ENCODE peak calls at places on chromosomes 5 and 9, in four cellular contexts. H, W, L and S are unnamed samples.

GRCh38 chr5:172782169-172783039 is 11.4 kb upstream of the DUSP1 start:
- DNase-seq in H (no peak), L (no peak), W (no peak), S (peak)

GRCh38 chr5:65809817-65810531 is 88.0 kb downstream of the NLN start:
- DNase-seq in H (no peak), W (no peak), L (no peak), S (peak)

GRCh38 chr9:30774326-30774725 is 1610.1 kb upstream of the ACO1 start:
- DNase-seq in H (peak), L (peak), W (no peak), S (no peak)

GRCh38 chr9:129836342-129837007 is 1.2 kb downstream of the USP20 start:
- DNase-seq in H (no peak), W (no peak), L (peak), S (peak)

GRCh38 chr5:59746261-59746765 is 147.2 kb downstream of the PDE4D start:
- DNase-seq in W (no peak), H (no peak), L (no peak), S (no peak)

GRCh38 chr5:14246350-14247053 is 103.4 kb downstream of the TRIO start:
- DNase-seq in L (no peak), W (no peak), H (no peak), S (no peak)

GRCh38 chr5:2205596-2205995 is 322.9 kb upstream of the IRX4 start:
- DNase-seq in H (no peak), L (no peak), W (no peak), S (no peak)

GRCh38 chr9:113513111-113513510 is 49.6 kb downstream of the RGS3 start:
- DNase-seq in W (no peak), L (no peak), H (no peak), S (no peak)

GRCh38 chr9:93126825-93127368 is 7.2 kb downstream of the NINJ1 start:
- DNase-seq in L (peak), W (no peak), H (no peak), S (peak)

GRCh38 chr5:110817437-110817836 is 78.6 kb downstream of the SLC25A46 start:
- DNase-seq in H (no peak), W (no peak), L (no peak), S (no peak)

GRCh38 chr9:32292611-32293010 is 91.8 kb upstream of the ACO1 start:
- DNase-seq in H (no peak), L (no peak), W (no peak), S (no peak)

GRCh38 chr9:5953743-5954707 is 61.4 kb downstream of the RANBP6 start:
- DNase-seq in H (no peak), W (no peak), L (no peak), S (no peak)

GRCh38 chr9:123455187-123455586 is 99.2 kb downstream of the CRB2 start:
- DNase-seq in H (no peak), L (no peak), W (no peak), S (peak)

GRCh38 chr9:131840751-131841702 is 101.2 kb upstream of the RAPGEF1 start:
- DNase-seq in H (no peak), W (no peak), L (no peak), S (no peak)

GRCh38 chr5:106380736-106381135 is 1290.0 kb downstream of the EFNA5 start:
- DNase-seq in H (no peak), W (no peak), L (no peak), S (no peak)

GRCh38 chr5:127562252-127562651 is 44.8 kb downstream of the PRRC1 start:
- DNase-seq in H (no peak), W (no peak), L (peak), S (no peak)
- TF ChIP-seq CTCF in H (peak), W (peak), L (peak), S (no peak)

GRCh38 chr5:135106610-135107009 is 72.6 kb upstream of the PITX1 start:
- DNase-seq in H (no peak), L (no peak), W (no peak), S (no peak)

GRCh38 chr5:135107101-135107500 is 73.1 kb upstream of the PITX1 start:
- DNase-seq in H (no peak), W (no peak), L (no peak), S (peak)

GRCh38 chr5:135108992-135109391 is 75.0 kb upstream of the PITX1 start:
- DNase-seq in L (no peak), H (no peak), W (no peak), S (no peak)

GRCh38 chr5:135108569-135108968 is 74.5 kb upstream of the PITX1 start:
- DNase-seq in H (no peak), W (no peak), L (no peak), S (no peak)

GRCh38 chr5:135107986-135108385 is 74.0 kb upstream of the PITX1 start:
- DNase-seq in L (no peak), H (no peak), W (no peak), S (no peak)
- H3K27ac ChIP-seq in L (no peak), H (no peak), W (no peak), S (no peak)

GRCh38 chr5:32027717-32028321 is 146.3 kb downstream of the GOLPH3 start:
- DNase-seq in H (no peak), L (peak), W (peak), S (peak)
- TF ChIP-seq POLR2AphosphoS5 in H (no peak), L (no peak), W (no peak), S (peak)

GRCh38 chr9:109441296-109441695 is 56.8 kb downstream of the PTPN3 start:
- DNase-seq in L (peak), H (no peak), W (no peak), S (no peak)
- TF ChIP-seq CTCF in L (peak), H (peak), W (peak), S (no peak)